ENCODE peak calls at places on chromosomes 3 and 15, in nine cellular contexts. C, J, B, Q, K, M, Y, P and A are unnamed samples.

GRCh38 chr3:177419904-177420601 is 222.8 kb upstream of the TBL1XR1 start:
- DNase-seq in C (no peak), J (no peak), B (no peak), Q (no peak), K (peak), M (no peak), Y (no peak), P (no peak), A (no peak)

GRCh38 chr15:78317145-78317836 is 17.9 kb upstream of the SKIC8 start:
- DNase-seq in C (peak), J (no peak), B (no peak), Q (no peak), K (peak), M (no peak), Y (no peak), P (peak), A (no peak)

GRCh38 chr3:128504957-128505730 is 12.1 kb upstream of the GATA2 start:
- DNase-seq in C (no peak), J (peak), B (no peak), Q (no peak), K (no peak), M (peak), Y (no peak), P (no peak), A (no peak)

GRCh38 chr3:140449591-140450256 is 228.1 kb upstream of the TRIM42 start:
- DNase-seq in C (no peak), J (no peak), B (no peak), Q (no peak), K (no peak), M (no peak), Y (no peak), P (no peak), A (no peak)

GRCh38 chr15:58475573-58476524 is 44.1 kb downstream of the LIPC start:
- DNase-seq in C (no peak), J (no peak), B (no peak), Q (no peak), K (peak), M (no peak), Y (peak), P (peak), A (peak)

GRCh38 chr3:145133281-145133680 is 1027.7 kb downstream of the PLOD2 start:
- DNase-seq in C (no peak), J (no peak), B (no peak), Q (no peak), K (no peak), M (peak), Y (no peak), P (no peak), A (no peak)

GRCh38 chr15:93150910-93151309 is 61.9 kb upstream of the RGMA start:
- DNase-seq in C (no peak), J (no peak), B (no peak), Q (no peak), K (peak), M (no peak), Y (no peak), P (no peak), A (no peak)

GRCh38 chr3:71497367-71497925 is 86.1 kb downstream of the FOXP1 start:
- DNase-seq in C (no peak), J (peak), B (no peak), Q (no peak), K (no peak), M (no peak), Y (no peak), P (no peak), A (no peak)

GRCh38 chr3:138875754-138876664 is 41.3 kb upstream of the PIK3CB start:
- DNase-seq in C (no peak), J (no peak), B (no peak), Q (no peak), K (peak), M (no peak), Y (peak), P (peak), A (no peak)

GRCh38 chr15:68812596-68813548 is 7.8 kb downstream of the ANP32A start:
- DNase-seq in C (no peak), J (peak), B (no peak), Q (no peak), K (no peak), M (no peak), Y (no peak), P (peak), A (no peak)

GRCh38 chr3:52299815-52300611 is 12.4 kb downstream of the GLYCTK start:
- DNase-seq in C (peak), J (peak), B (no peak), Q (no peak), K (peak), M (no peak), Y (no peak), P (peak), A (no peak)

GRCh38 chr3:124780356-124780755 is 50.1 kb downstream of the UMPS start:
- DNase-seq in C (peak), J (peak), B (peak), Q (no peak), K (no peak), M (no peak), Y (no peak), P (peak), A (peak)

GRCh38 chr15:49707598-49707997 is 86.8 kb downstream of the DTWD1 start:
- DNase-seq in C (no peak), J (no peak), B (no peak), Q (no peak), K (no peak), M (no peak), Y (no peak), P (no peak), A (no peak)

GRCh38 chr3:34882764-34883163 is 756.6 kb upstream of the ARPP21 start:
- DNase-seq in C (no peak), J (no peak), B (no peak), Q (no peak), K (peak), M (peak), Y (no peak), P (peak), A (no peak)

GRCh38 chr3:127747751-127748521 is 74.4 kb downstream of the MGLL start:
- DNase-seq in C (peak), J (no peak), B (peak), Q (no peak), K (peak), M (no peak), Y (no peak), P (peak), A (peak)